ENCODE peak calls at places on chromosomes 11 and 22, in eight cellular contexts. One of them, this sample, is unnamed.

GRCh38 chr11:100739636-100740035 is 52.5 kb downstream of the ARHGAP42 start:
- DNase-seq in tibial nerve: no peak
- DNase-seq in NCI-H510A: no peak
- DNase-seq in amygdala: no peak
- DNase-seq in B cell: no peak
- DNase-seq in T follicular helper cell: no peak
- DNase-seq in cardiac muscle cell: peak; percentile 88
- DNase-seq in NCI-H345: no peak
- DNase-seq in this sample: no peak

GRCh38 chr11:2084721-2085120 is 54.5 kb downstream of the IGF2 start:
- DNase-seq in tibial nerve: no peak
- DNase-seq in NCI-H510A: no peak
- DNase-seq in amygdala: no peak
- DNase-seq in B cell: no peak
- DNase-seq in T follicular helper cell: no peak
- DNase-seq in cardiac muscle cell: no peak
- DNase-seq in NCI-H345: no peak
- DNase-seq in this sample: no peak

GRCh38 chr11:45082744-45083543 is 63.5 kb upstream of the PRDM11 start:
- DNase-seq in tibial nerve: no peak
- DNase-seq in NCI-H510A: no peak
- DNase-seq in amygdala: no peak
- DNase-seq in B cell: peak; percentile 77
- DNase-seq in T follicular helper cell: no peak
- DNase-seq in cardiac muscle cell: no peak
- DNase-seq in NCI-H345: no peak
- DNase-seq in this sample: no peak

GRCh38 chr22:30717331-30717921 is 22.8 kb downstream of the OSBP2 start:
- DNase-seq in tibial nerve: no peak
- DNase-seq in NCI-H510A: no peak
- DNase-seq in amygdala: no peak
- DNase-seq in B cell: no peak
- DNase-seq in T follicular helper cell: no peak
- DNase-seq in cardiac muscle cell: no peak
- DNase-seq in NCI-H345: no peak
- DNase-seq in this sample: no peak

GRCh38 chr11:46458491-46458890 is 66.9 kb upstream of the CHRM4 start:
- DNase-seq in tibial nerve: no peak
- DNase-seq in NCI-H510A: no peak
- DNase-seq in amygdala: no peak
- DNase-seq in B cell: no peak
- DNase-seq in T follicular helper cell: no peak
- DNase-seq in cardiac muscle cell: no peak
- DNase-seq in NCI-H345: no peak
- DNase-seq in this sample: no peak

GRCh38 chr11:120197977-120198376 is 12.9 kb upstream of the OAF start:
- DNase-seq in tibial nerve: no peak
- DNase-seq in NCI-H510A: no peak
- DNase-seq in amygdala: no peak
- DNase-seq in B cell: no peak
- DNase-seq in T follicular helper cell: no peak
- DNase-seq in cardiac muscle cell: no peak
- DNase-seq in NCI-H345: no peak
- DNase-seq in this sample: no peak

GRCh38 chr11:94147433-94147845 is 18.8 kb downstream of the PANX1 start:
- DNase-seq in tibial nerve: no peak
- DNase-seq in NCI-H510A: no peak
- DNase-seq in amygdala: no peak
- DNase-seq in B cell: no peak
- DNase-seq in T follicular helper cell: no peak
- DNase-seq in cardiac muscle cell: no peak
- DNase-seq in NCI-H345: no peak
- DNase-seq in this sample: no peak

GRCh38 chr11:8328848-8329330 is 65.2 kb upstream of the LMO1 start:
- DNase-seq in tibial nerve: peak; percentile 29
- DNase-seq in NCI-H510A: peak; percentile 71
- DNase-seq in amygdala: peak; percentile 41
- DNase-seq in B cell: peak; percentile 55
- DNase-seq in T follicular helper cell: peak; percentile 15
- DNase-seq in cardiac muscle cell: peak; percentile 82
- DNase-seq in NCI-H345: peak; percentile 82
- DNase-seq in this sample: peak; percentile 92

GRCh38 chr22:29782061-29782845 is 15.1 kb downstream of the UQCR10 start:
- DNase-seq in tibial nerve: no peak
- DNase-seq in NCI-H510A: no peak
- DNase-seq in amygdala: peak; percentile 42
- DNase-seq in B cell: no peak
- DNase-seq in T follicular helper cell: no peak
- DNase-seq in cardiac muscle cell: no peak
- DNase-seq in NCI-H345: no peak
- DNase-seq in this sample: peak; percentile 49

GRCh38 chr11:7896026-7896785 is 34.9 kb downstream of the OR10A6 start:
- DNase-seq in tibial nerve: no peak
- DNase-seq in NCI-H510A: no peak
- DNase-seq in amygdala: no peak
- DNase-seq in B cell: no peak
- DNase-seq in T follicular helper cell: no peak
- DNase-seq in cardiac muscle cell: no peak
- DNase-seq in NCI-H345: no peak
- DNase-seq in this sample: no peak

GRCh38 chr22:19037282-19038163 is 84.7 kb downstream of the DGCR2 start:
- DNase-seq in tibial nerve: no peak
- DNase-seq in NCI-H510A: no peak
- DNase-seq in amygdala: no peak
- DNase-seq in B cell: no peak
- DNase-seq in T follicular helper cell: no peak
- DNase-seq in cardiac muscle cell: no peak
- DNase-seq in NCI-H345: no peak
- DNase-seq in this sample: no peak

GRCh38 chr11:2933376-2934056 is 4.3 kb upstream of the PHLDA2 start:
- DNase-seq in tibial nerve: peak; percentile 34
- DNase-seq in NCI-H510A: no peak
- DNase-seq in amygdala: no peak
- DNase-seq in B cell: no peak
- DNase-seq in T follicular helper cell: no peak
- DNase-seq in cardiac muscle cell: no peak
- DNase-seq in NCI-H345: no peak
- DNase-seq in this sample: peak; percentile 75

GRCh38 chr11:118418770-118419169 is 17.4 kb downstream of the ATP5MG start:
- DNase-seq in tibial nerve: no peak
- DNase-seq in NCI-H510A: no peak
- DNase-seq in amygdala: no peak
- DNase-seq in B cell: no peak
- DNase-seq in T follicular helper cell: no peak
- DNase-seq in cardiac muscle cell: no peak
- DNase-seq in NCI-H345: no peak
- DNase-seq in this sample: no peak

GRCh38 chr11:3955299-3955665 is 99.8 kb downstream of the STIM1 start:
- DNase-seq in tibial nerve: no peak
- DNase-seq in NCI-H510A: no peak
- DNase-seq in amygdala: no peak
- DNase-seq in B cell: no peak
- DNase-seq in T follicular helper cell: no peak
- DNase-seq in cardiac muscle cell: no peak
- DNase-seq in NCI-H345: no peak
- DNase-seq in this sample: no peak

GRCh38 chr22:17817511-17818065 is 43.3 kb upstream of the BID start:
- DNase-seq in tibial nerve: no peak
- DNase-seq in NCI-H510A: no peak
- DNase-seq in amygdala: no peak
- DNase-seq in B cell: no peak
- DNase-seq in T follicular helper cell: no peak
- DNase-seq in cardiac muscle cell: no peak
- DNase-seq in NCI-H345: no peak
- DNase-seq in this sample: no peak

GRCh38 chr11:116353517-116353916 is 419.3 kb downstream of the BUD13 start:
- DNase-seq in tibial nerve: no peak
- DNase-seq in NCI-H510A: no peak
- DNase-seq in amygdala: no peak
- DNase-seq in B cell: no peak
- DNase-seq in T follicular helper cell: no peak
- DNase-seq in cardiac muscle cell: no peak
- DNase-seq in NCI-H345: no peak
- DNase-seq in this sample: no peak

This sample was measured in lower leg skin.